ENCODE peak calls at places on chromosomes 6 and 20, in six cellular contexts. R is WERI-Rb-1, J is transverse colon, P is cardiac fibroblast, O is PC-3, C is bronchial epithelial cell. L is an unnamed sample.

GRCh38 chr6:82875573-82876185 is 190.0 kb downstream of the UBE3D start:
- DNase-seq in O (peak), J (no peak), C (peak), P (peak), R (no peak), L (no peak)

GRCh38 chr20:57809661-57810172 is 99.9 kb upstream of the PMEPA1 start:
- DNase-seq in C (peak), O (peak), P (no peak), R (no peak), J (no peak), L (no peak)

GRCh38 chr20:57622579-57623381 is 2.6 kb upstream of the ZBP1 start:
- DNase-seq in J (peak), C (peak), R (peak), P (peak), O (peak), L (peak)

GRCh38 chr6:20302702-20303251 is 90.5 kb upstream of the MBOAT1 start:
- DNase-seq in R (no peak), C (peak), P (no peak), O (peak), J (no peak), L (no peak)

GRCh38 chr20:58890073-58890453 is 37.5 kb downstream of the GNAS start:
- DNase-seq in P (no peak), O (no peak), C (no peak), J (no peak), R (no peak), L (no peak)

GRCh38 chr6:11659757-11660156 is 118.8 kb downstream of the ADTRP start:
- DNase-seq in J (no peak), O (no peak), C (no peak), R (no peak), P (no peak), L (peak)

GRCh38 chr6:130527173-130527572 is 161.4 kb downstream of the TMEM200A start:
- DNase-seq in P (no peak), O (no peak), J (no peak), C (no peak), R (no peak), L (peak)

GRCh38 chr20:47304287-47304686 is 52.2 kb downstream of the ZMYND8 start:
- DNase-seq in O (peak), P (peak), R (no peak), J (peak), C (no peak), L (no peak)

GRCh38 chr6:33136310-33136895 is 55.9 kb downstream of the COL11A2 start:
- DNase-seq in J (no peak), C (no peak), O (no peak), P (no peak), R (no peak), L (no peak)

GRCh38 chr6:110039996-110040383 is 61.9 kb downstream of the GPR6 start:
- DNase-seq in R (peak), J (peak), C (peak), O (peak), P (peak), L (peak)

GRCh38 chr20:49769125-49769581 is 43.5 kb upstream of the SLC9A8 start:
- DNase-seq in C (no peak), O (no peak), R (no peak), P (no peak), J (no peak), L (no peak)

GRCh38 chr6:40997256-40997957 is 41.6 kb downstream of the UNC5CL start:
- DNase-seq in R (no peak), P (peak), J (peak), C (peak), O (peak), L (no peak)

GRCh38 chr20:47825011-47825762 is 39.9 kb upstream of the SULF2 start:
- DNase-seq in R (no peak), C (no peak), O (no peak), P (no peak), J (no peak), L (no peak)

GRCh38 chr20:60437418-60437817 is 479.2 kb downstream of the CDH26 start:
- DNase-seq in C (no peak), O (no peak), J (no peak), R (no peak), P (no peak), L (no peak)

GRCh38 chr6:122372647-122373046 is 26.8 kb upstream of the HSF2 start:
- DNase-seq in O (no peak), P (peak), C (no peak), J (no peak), R (no peak), L (no peak)
- TF ChIP-seq CTCF in O (peak), P (no peak), C (no peak), J (no peak), R (no peak), L (no peak)

DNA sequence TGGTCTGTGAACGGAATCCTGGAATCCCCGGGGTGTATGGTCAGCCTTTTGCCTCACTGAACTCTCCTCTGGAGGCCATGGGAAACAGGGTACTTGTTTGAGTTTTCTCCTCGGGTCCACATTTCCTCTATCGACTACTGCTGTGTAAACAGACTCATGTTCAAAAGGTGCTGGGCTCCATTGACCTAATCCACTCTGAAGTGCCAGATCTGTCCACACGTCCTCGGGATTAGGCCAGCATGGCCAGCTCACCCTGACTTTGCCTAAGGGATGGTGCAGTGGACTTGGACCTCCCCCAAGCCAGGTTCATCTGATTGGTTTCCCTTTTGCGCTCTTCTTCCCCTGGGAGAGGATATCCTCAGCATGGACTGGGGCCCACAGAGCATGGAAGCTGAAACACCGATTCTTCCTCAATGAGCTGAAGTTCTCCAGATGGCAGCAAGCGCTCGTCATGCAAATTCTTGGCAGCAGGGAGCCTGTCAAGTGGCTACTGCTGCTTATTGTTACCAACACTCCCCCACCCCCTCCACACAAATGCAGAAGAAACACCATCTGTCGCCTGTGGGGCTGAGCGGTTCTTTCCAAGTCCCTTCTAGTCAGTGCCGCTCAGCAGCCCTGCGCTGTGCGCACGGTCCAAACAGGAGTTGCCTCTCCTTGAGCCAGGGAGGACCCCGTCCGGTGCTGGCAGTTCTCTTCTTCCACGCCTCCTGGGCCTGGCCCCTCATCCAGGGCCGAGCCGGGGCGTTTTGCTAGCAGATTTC is 292.6 kb upstream of the MARCKS start:
- DNase-seq in C (peak), R (peak), J (peak), P (peak), O (no peak), L (peak)
- TF ChIP-seq CTCF in C (peak), R (peak), J (no peak), P (peak), O (no peak), L (no peak)

GRCh38 chr6:81589465-81590313 is 162.8 kb downstream of the TENT5A start:
- DNase-seq in O (peak), J (no peak), C (no peak), P (no peak), R (peak), L (no peak)
- TF ChIP-seq CTCF in O (peak), J (no peak), C (no peak), P (no peak), R (peak), L (no peak)

GRCh38 chr6:24026050-24026449 is 100.0 kb upstream of the NRSN1 start:
- DNase-seq in O (no peak), C (no peak), P (no peak), R (no peak), J (no peak), L (no peak)
- TF ChIP-seq CTCF in O (no peak), C (no peak), P (no peak), R (no peak), J (no peak), L (no peak)

GRCh38 chr6:160128879-160129516 is 7.4 kb downstream of the SLC22A1 start:
- DNase-seq in P (no peak), J (no peak), O (no peak), R (no peak), C (no peak), L (no peak)
- TF ChIP-seq CTCF in P (no peak), J (no peak), O (no peak), R (no peak), C (no peak), L (no peak)

DNA sequence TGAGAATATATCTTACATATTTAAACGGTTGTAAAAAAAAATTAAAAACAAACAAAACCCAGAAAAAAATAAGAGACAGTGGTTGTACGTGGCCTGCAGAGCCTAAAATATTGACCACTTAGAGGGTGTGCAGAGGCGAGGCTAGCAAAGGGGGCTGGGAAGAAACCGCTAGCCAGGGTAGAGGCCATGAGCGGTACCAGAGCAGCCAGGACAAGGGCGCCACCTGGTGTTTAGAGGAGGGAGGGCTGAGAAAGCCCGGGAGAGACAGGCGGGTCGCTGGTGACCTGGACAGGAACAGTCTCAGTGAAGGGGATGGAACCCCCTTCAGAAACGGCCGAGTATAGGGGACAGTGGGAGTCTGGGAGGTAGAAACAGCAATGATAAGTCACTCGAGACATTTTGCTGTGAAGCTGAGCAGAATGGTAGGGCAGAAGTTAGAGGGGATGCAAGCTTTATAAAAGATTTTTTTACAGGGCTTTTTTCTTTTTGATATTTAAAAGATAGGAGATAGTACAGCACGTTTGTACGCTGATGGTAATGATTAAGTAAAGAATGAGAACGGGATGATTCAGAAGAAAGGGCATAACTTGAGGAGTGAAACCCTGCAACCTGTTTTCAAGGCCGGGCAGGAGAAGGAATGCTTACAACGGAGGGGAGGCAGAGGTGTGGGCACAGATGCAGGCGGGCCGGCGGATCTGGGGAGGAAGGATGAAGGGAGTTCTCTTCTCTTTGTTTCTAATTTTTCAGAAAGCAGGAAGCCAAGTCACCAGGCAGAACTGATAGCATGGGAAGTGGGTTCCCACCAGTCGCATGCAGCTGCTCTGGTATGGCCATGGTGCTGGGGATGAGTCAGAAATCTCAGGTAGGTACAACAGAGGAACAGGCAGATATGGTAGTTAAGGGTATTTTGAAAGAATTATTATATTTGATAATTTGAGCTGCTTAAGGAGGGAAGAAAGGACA is 76.2 kb downstream of the FAM229B start:
- DNase-seq in R (peak), C (peak), P (peak), O (peak), J (peak), L (peak)
- TF ChIP-seq CTCF in R (peak), C (peak), P (peak), O (peak), J (peak), L (peak)

DNA sequence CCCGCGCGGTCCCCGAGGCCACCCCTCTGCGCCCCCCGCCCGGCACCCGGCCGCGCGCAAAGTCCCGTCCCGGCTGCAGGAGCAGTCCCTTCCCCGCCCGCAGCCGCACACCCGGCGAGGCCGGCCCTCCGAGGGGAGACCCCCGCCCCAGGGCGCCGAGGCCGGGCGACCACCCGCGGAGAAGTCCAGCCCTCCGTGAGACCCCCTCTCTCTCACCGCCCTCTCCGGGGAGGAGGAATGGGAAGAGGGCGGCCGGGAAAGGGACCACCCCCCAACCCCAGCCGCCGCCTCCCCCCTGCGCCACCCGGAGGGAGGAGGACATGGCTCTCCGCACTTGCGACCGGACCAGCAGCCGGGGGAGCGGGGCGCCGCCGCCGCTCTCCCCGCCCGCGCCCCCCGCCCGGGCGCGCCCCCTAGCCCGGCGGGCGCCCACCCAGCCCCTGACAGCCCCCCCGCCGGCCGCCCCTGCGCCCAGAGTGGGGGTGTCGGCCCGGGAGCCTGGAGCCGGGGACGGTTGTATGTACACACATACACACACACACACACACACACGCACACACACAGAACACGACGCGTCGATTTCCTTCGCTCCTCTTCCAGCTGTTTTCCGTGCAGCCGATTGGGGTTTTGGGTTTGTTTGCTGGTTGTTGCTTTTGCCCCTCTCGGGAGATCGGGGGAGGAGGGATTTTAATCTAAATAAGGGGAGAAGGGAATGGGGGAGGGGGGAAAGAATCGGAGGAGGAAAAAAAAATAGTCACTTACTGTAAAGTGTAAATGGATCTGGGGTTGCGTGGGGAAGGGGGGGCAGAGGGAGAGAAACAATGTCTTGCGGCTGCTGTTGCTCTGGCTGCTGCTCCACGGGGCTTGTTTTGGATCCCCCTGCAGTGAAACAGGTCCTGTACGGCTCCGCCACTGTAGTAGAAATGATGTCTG is at the start of gene ATXN1:
- DNase-seq in C (peak), O (peak), P (peak), R (peak), J (peak), L (peak)
- TF ChIP-seq CTCF in C (no peak), O (no peak), P (no peak), R (no peak), J (no peak), L (no peak)